ENCODE peak calls at places on chromosomes 13 and 19, in five cellular contexts. K is cardiac muscle cell, O is heart right ventricle, E is fibroblast of lung, Q is IMR-90. X is an unnamed sample.

GRCh38 chr19:14554382-14554812 is 17.5 kb downstream of the NDUFB7 start:
- DNase-seq in E (no peak), K (no peak), O (no peak), Q (no peak), X (no peak)

GRCh38 chr13:30038884-30039283 is 188.5 kb upstream of the UBL3 start:
- DNase-seq in Q (peak; percentile 60), K (peak; percentile 41), O (no peak), E (peak; percentile 62), X (no peak)

GRCh38 chr13:52158629-52159158 is 703 bp downstream of the NEK3 start:
- DNase-seq in E (peak; percentile 50), Q (peak; percentile 28), K (peak; percentile 51), O (peak; percentile 32), X (peak; percentile 45)

GRCh38 chr13:23644527-23644926 is 74.3 kb downstream of the TNFRSF19 start:
- DNase-seq in K (peak; percentile 58), O (no peak), E (peak; percentile 90), Q (peak; percentile 86), X (no peak)

GRCh38 chr13:27036236-27036981 is 135.2 kb downstream of the USP12 start:
- DNase-seq in O (no peak), E (no peak), K (peak; percentile 11), Q (no peak), X (no peak)

GRCh38 chr19:15452111-15453047 is 2.6 kb upstream of the WIZ start:
- DNase-seq in Q (peak; percentile 58), E (peak; percentile 68), O (peak; percentile 93), K (peak; percentile 91), X (peak; percentile 90)

GRCh38 chr13:42876270-42876714 is 94.9 kb downstream of the FAM216B start:
- DNase-seq in E (no peak), O (no peak), Q (no peak), K (peak; percentile 35), X (no peak)

GRCh38 chr19:49058592-49058991 is 1.0 kb upstream of the CGB7 start:
- DNase-seq in K (peak; percentile 33), E (peak; percentile 51), Q (peak; percentile 25), O (no peak), X (no peak)

GRCh38 chr19:16078311-16078758 is 2.0 kb downstream of the TPM4 start:
- DNase-seq in Q (peak; percentile 69), K (no peak), O (no peak), E (peak; percentile 69), X (peak; percentile 55)

GRCh38 chr13:106567421-106568224 is at the start of gene ARGLU1:
- DNase-seq in O (peak; percentile 96), Q (peak; percentile 90), E (peak; percentile 86), K (peak; percentile 95), X (peak; percentile 96)

DNA sequence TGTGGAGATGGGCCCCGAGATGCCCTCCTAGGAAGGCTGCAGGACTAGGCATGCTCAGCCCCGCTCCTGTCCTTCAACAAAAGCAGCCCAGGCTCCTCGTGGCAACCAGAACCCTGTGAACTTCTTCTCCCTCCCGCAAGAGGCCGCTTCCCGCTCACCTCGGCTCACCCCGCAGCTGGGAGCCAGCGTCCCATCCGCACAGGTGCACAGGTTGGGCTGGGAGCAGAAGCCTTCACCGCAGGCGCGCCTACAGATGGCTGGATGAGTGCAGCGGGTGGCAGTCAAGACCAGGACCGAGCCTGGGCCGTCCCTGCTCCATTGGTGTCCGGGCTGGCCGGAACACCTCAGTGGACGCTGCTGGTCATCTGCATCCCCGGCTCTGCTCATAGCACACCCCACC is 3.4 kb downstream of the FBN3 start:
- DNase-seq in E (no peak), Q (no peak), O (no peak), K (no peak), X (no peak)
- TF ChIP-seq CTCF in E (no peak), Q (no peak), O (no peak), K (no peak), X (no peak)

GRCh38 chr19:35125270-35125717 is 9.6 kb downstream of the LGI4 start:
- DNase-seq in E (no peak), O (no peak), K (no peak), Q (no peak), X (no peak)

GRCh38 chr19:35122687-35123551 is 7.3 kb downstream of the FXYD3 start:
- DNase-seq in Q (no peak), O (no peak), E (no peak), K (no peak), X (no peak)

GRCh38 chr19:35125746-35126623 is 8.9 kb downstream of the LGI4 start:
- DNase-seq in E (no peak), O (no peak), Q (no peak), K (no peak), X (no peak)

GRCh38 chr19:35123573-35123972 is 8.0 kb downstream of the FXYD3 start:
- DNase-seq in Q (no peak), E (no peak), O (no peak), K (no peak), X (peak; percentile 97)

GRCh38 chr19:35124098-35125060 is 8.8 kb downstream of the FXYD3 start:
- DNase-seq in E (peak; percentile 84), O (peak; percentile 96), K (peak; percentile 94), Q (peak; percentile 86), X (peak; percentile 97)
- H3K4me1 ChIP-seq in E (peaks cover 13% of the 10 kb centered on the region), O (peaks cover 38% of the 10 kb centered on the region), K (no peaks in the 10 kb centered on the region), Q (peaks cover 2% of the 10 kb centered on the region), X (peaks cover 29% of the 10 kb centered on the region)

GRCh38 chr19:50889638-50890037 is 16.4 kb downstream of the KLK2 start:
- DNase-seq in O (no peak), Q (no peak), K (no peak), E (no peak), X (no peak)
- H3K27ac ChIP-seq in O (no peak overlapping the region), Q (no peak overlapping the region), K (no peak overlapping the region), E (no peak overlapping the region), X (no peak overlapping the region)

DNA sequence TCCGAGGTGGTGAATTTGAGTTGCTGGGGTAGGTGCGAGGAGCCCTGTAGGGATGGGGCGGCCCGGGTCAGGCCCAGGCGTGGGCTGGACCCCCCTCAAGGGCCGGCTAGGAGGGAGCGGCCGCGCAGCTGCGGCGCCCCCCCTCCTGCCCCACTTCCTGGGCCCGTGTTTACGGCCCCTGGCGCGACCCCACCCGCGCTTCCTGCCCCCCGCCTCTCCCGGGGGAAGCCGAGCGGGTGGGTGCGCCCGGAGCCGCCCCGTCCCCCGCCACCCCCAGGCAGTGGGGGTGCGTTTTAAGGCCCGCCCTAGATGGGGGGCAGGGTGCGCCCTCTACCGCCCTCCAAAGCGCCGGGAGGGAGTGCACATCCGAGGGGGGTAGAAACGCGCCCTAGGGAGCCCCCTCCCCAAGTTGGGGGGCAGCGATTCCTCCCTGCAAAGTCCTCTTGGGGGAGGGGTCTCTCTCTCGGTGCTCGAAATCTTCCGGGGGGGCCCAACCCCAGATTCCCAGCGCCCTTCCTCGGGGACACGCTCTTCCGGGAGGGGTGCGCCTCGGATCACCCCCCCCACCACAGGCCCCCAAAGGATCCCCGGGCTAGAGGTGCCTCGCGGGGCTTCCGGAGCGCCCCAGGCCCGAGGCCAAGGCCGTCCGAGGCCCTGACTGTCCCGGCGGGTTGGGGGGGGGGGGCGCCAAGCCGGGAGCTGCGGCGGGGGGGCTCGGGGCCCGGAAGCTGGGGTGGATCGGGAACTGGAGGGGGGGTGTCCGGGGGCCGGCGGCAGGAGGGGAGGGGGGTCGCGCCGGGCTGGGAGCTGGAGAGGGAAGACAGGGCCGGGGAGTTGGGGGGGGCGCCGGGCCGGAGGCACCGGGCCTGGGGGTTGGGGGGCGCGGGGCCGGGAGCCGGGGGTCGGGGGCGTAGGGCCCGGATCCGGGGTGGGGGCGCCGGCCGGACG is 807 bp downstream of the TLE5 start:
- DNase-seq in E (peak; percentile 42), Q (peak; percentile 17), K (peak; percentile 60), O (peak; percentile 78), X (peak; percentile 74)
- TF ChIP-seq CTCF in E (peak; percentile 13), Q (peak; percentile 26), K (peak; percentile 39), O (peak; percentile 34), X (peak; percentile 21)

GRCh38 chr13:110417537-110417908 is 110.4 kb downstream of the COL4A2 start:
- DNase-seq in Q (no peak), K (no peak), E (no peak), O (no peak), X (no peak)
- H3K4me1 ChIP-seq in Q (peaks cover 20% of the 10 kb centered on the region), K (peaks cover 38% of the 10 kb centered on the region), E (peaks cover 44% of the 10 kb centered on the region), O (peaks cover 92% of the 10 kb centered on the region), X (no peaks in the 10 kb centered on the region)

DNA sequence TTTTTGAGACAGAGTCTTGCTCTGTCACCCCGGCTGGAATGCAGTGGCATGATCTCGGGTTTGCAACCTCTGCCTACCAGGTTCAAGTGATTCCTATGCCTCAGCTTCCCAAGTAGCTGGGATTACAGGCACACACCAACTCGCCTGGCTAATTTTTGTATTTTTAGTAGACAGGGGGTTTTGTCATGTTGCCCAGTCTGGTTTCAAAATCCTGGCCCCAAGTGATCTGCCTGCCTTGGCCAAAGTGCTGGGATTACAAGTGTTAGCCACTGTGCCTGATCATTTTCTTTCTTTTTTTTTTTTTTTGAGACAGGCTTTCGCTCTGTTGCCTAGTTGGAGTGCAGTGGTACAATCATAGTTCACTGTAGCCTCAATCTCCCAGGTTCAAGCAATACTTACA is 28.7 kb downstream of the ZMYM5 start:
- DNase-seq in O (no peak), Q (no peak), E (no peak), K (peak; percentile 5), X (peak; percentile 9)
- H3K27ac ChIP-seq in O (no peak overlapping the region), Q (no peak overlapping the region), E (no peak overlapping the region), K (no peak overlapping the region), X (no peak overlapping the region)

GRCh38 chr19:58182577-58182988 is 278 bp upstream of the ZNF274 start:
- DNase-seq in Q (no peak), E (no peak), K (no peak), O (peak; percentile 89), X (no peak)
- TF ChIP-seq CTCF in Q (no peak), E (no peak), K (no peak), O (no peak), X (no peak)

GRCh38 chr19:3382460-3383100 is 16.2 kb downstream of the NFIC start:
- DNase-seq in O (no peak), E (no peak), Q (no peak), K (no peak), X (no peak)
- H3K4me1 ChIP-seq in O (peaks cover 85% of the 10 kb centered on the region), E (peaks cover 34% of the 10 kb centered on the region), Q (peaks cover 28% of the 10 kb centered on the region), K (peaks cover 30% of the 10 kb centered on the region), X (peaks cover 74% of the 10 kb centered on the region)

GRCh38 chr13:38346764-38347163 is 2.9 kb upstream of the UFM1 start:
- DNase-seq in E (no peak), Q (no peak), K (no peak), O (no peak), X (no peak)
- H3K27ac ChIP-seq in E (no peak overlapping the region), Q (no peak overlapping the region), K (no peak overlapping the region), O (no peak overlapping the region), X (no peak overlapping the region)

X was measured in tibial artery.